ENCODE peak calls at places on chromosomes 2 and 18, in eight cellular contexts. K is body of pancreas, B is brain microvascular endothelial cell, W is H54, P is MCF 10A, O is fibroblast of lung, G is mesendoderm, M is RPMI7951. S is an unnamed sample.

GRCh38 chr2:231394201-231395141 is 1.0 kb upstream of the B3GNT7 start:
- DNase-seq in B (no peak), M (no peak), G (peak), W (no peak), O (no peak), K (peak), P (no peak), S (peak)

GRCh38 chr2:237576974-237577373 is 10.6 kb downstream of the PRLH start:
- DNase-seq in W (no peak), B (no peak), O (no peak), K (no peak), G (no peak), P (no peak), M (no peak), S (no peak)

GRCh38 chr2:68747413-68747812 is 12.8 kb downstream of the ARHGAP25 start:
- DNase-seq in M (no peak), O (no peak), P (no peak), B (no peak), W (no peak), G (no peak), K (no peak), S (no peak)

GRCh38 chr2:60335533-60336237 is 217.8 kb downstream of the BCL11A start:
- DNase-seq in K (peak), G (no peak), P (no peak), O (no peak), M (no peak), B (no peak), W (no peak), S (no peak)

GRCh38 chr2:181190711-181191110 is 210.3 kb downstream of the UBE2E3 start:
- DNase-seq in B (no peak), G (no peak), P (no peak), M (peak), W (no peak), O (no peak), K (no peak), S (no peak)

GRCh38 chr2:73386342-73386868 is 769 bp downstream of the ALMS1 start:
- DNase-seq in G (no peak), M (no peak), P (no peak), W (no peak), O (no peak), K (no peak), B (no peak), S (no peak)

GRCh38 chr2:212997526-212998020 is 153.8 kb downstream of the IKZF2 start:
- DNase-seq in B (no peak), O (no peak), P (no peak), W (no peak), K (no peak), G (peak), M (no peak), S (no peak)

GRCh38 chr2:146987996-146988395 is 856.8 kb upstream of the ACVR2A start:
- DNase-seq in K (no peak), O (no peak), B (no peak), M (no peak), G (no peak), W (no peak), P (no peak), S (no peak)

GRCh38 chr2:83471708-83472107 is 987.4 kb downstream of the SUCLG1 start:
- DNase-seq in O (no peak), P (no peak), W (no peak), B (no peak), G (no peak), K (no peak), M (no peak), S (no peak)

GRCh38 chr2:223027442-223027841 is 24.5 kb upstream of the KCNE4 start:
- DNase-seq in O (peak), M (peak), G (no peak), K (peak), P (peak), B (peak), W (no peak), S (no peak)

GRCh38 chr18:36697905-36698304 is 130.9 kb downstream of the TPGS2 start:
- DNase-seq in M (peak), O (peak), W (peak), G (no peak), K (no peak), B (peak), P (peak), S (no peak)

GRCh38 chr2:175844169-175844568 is 157.9 kb downstream of the LNPK start:
- DNase-seq in M (peak), K (no peak), O (peak), W (peak), B (peak), G (peak), P (peak), S (no peak)

GRCh38 chr18:79847606-79848293 is 50.0 kb downstream of the KCNG2 start:
- DNase-seq in K (no peak), W (no peak), P (no peak), B (no peak), O (no peak), G (no peak), M (peak), S (peak)

GRCh38 chr2:216188956-216189355 is 79.8 kb downstream of the XRCC5 start:
- DNase-seq in W (no peak), G (no peak), B (no peak), O (no peak), K (no peak), P (peak), M (peak), S (no peak)

GRCh38 chr2:143121079-143121478 is 8.1 kb upstream of the ARHGAP15 start:
- DNase-seq in O (no peak), K (no peak), B (no peak), P (no peak), W (no peak), G (no peak), M (no peak), S (no peak)

GRCh38 chr2:187165936-187166335 is 282.1 kb downstream of the CALCRL start:
- DNase-seq in K (no peak), G (peak), M (no peak), P (no peak), O (no peak), B (no peak), W (no peak), S (no peak)

GRCh38 chr2:174997110-174997509 is 8.1 kb downstream of the CHN1 start:
- DNase-seq in O (peak), M (no peak), B (no peak), K (no peak), P (no peak), G (no peak), W (no peak), S (no peak)

GRCh38 chr2:53445376-53446072 is 322.1 kb upstream of the CHAC2 start:
- DNase-seq in M (peak), K (no peak), G (no peak), P (peak), W (peak), O (peak), B (peak), S (no peak)

GRCh38 chr2:121246704-121247255 is 38.2 kb downstream of the TFCP2L1 start:
- DNase-seq in M (no peak), B (no peak), O (no peak), P (no peak), K (no peak), G (no peak), W (no peak), S (no peak)

GRCh38 chr2:85427300-85427699 is 8.8 kb downstream of the SH2D6 start:
- DNase-seq in P (no peak), B (no peak), K (no peak), O (no peak), W (no peak), G (no peak), M (no peak), S (peak)

GRCh38 chr2:203636896-203637818 is 69.3 kb upstream of the CD28 start:
- DNase-seq in B (no peak), M (peak), G (no peak), P (peak), W (no peak), K (no peak), O (peak), S (no peak)

GRCh38 chr2:105431367-105432088 is 32.7 kb upstream of the FHL2 start:
- DNase-seq in K (no peak), B (no peak), W (no peak), P (peak), M (peak), O (peak), G (no peak), S (no peak)

GRCh38 chr2:127594116-127594591 is 51.8 kb upstream of the GPR17 start:
- DNase-seq in P (no peak), W (no peak), O (no peak), B (no peak), K (no peak), G (no peak), M (no peak), S (no peak)

GRCh38 chr2:100919316-100919715 is 82.8 kb upstream of the RPL31 start:
- DNase-seq in K (no peak), M (no peak), W (no peak), O (no peak), P (no peak), G (peak), B (no peak), S (peak)

GRCh38 chr2:10179422-10179821 is 56.9 kb downstream of the RRM2 start:
- DNase-seq in M (no peak), P (no peak), B (peak), G (no peak), O (no peak), W (no peak), K (no peak), S (no peak)

GRCh38 chr2:188382107-188382506 is 90.4 kb downstream of the GULP1 start:
- DNase-seq in K (no peak), W (no peak), P (no peak), G (peak), B (peak), M (peak), O (peak), S (no peak)